ENCODE peak calls at places on chromosomes 13 and 19, in eight cellular contexts. X is cardiac fibroblast, C is ascending aorta, B is PC-3, E is GM23338, Q is fibroblast of mammary gland, W is testis, A is HL-60. Z is an unnamed sample.

GRCh38 chr19:47402504-47402903 is 16.8 kb downstream of the MEIS3 start:
- DNase-seq in C (no peak), A (no peak), W (no peak), E (no peak), Q (no peak), X (no peak), B (no peak), Z (no peak)

GRCh38 chr13:114102521-114103288 is 29.7 kb downstream of the RASA3 start:
- DNase-seq in X (no peak), Q (no peak), C (no peak), B (no peak), W (no peak), A (no peak), E (no peak), Z (no peak)

GRCh38 chr13:49220035-49220855 is at the start of gene MLNR:
- DNase-seq in Q (peak), X (peak), B (no peak), W (peak), C (no peak), E (peak), A (no peak), Z (no peak)

GRCh38 chr13:24612726-24613125 is 67.5 kb upstream of the ATP12A start:
- DNase-seq in B (no peak), C (no peak), X (no peak), E (no peak), Q (no peak), W (no peak), A (no peak), Z (no peak)

GRCh38 chr19:50423279-50424113 is 4.8 kb downstream of the SPIB start:
- DNase-seq in B (no peak), X (no peak), E (no peak), Q (no peak), W (no peak), A (no peak), C (no peak), Z (no peak)

GRCh38 chr13:103157034-103157433 is 90.8 kb upstream of the SLC10A2 start:
- DNase-seq in E (no peak), C (no peak), Q (no peak), B (peak), W (no peak), X (no peak), A (no peak), Z (no peak)

GRCh38 chr13:74062933-74063332 is 71.3 kb downstream of the KLF12 start:
- DNase-seq in Q (peak), A (no peak), C (peak), E (no peak), B (no peak), W (peak), X (peak), Z (peak)

GRCh38 chr13:27644302-27644701 is 22.6 kb downstream of the POLR1D start:
- DNase-seq in W (no peak), E (no peak), X (peak), A (no peak), Q (peak), C (no peak), B (peak), Z (no peak)

GRCh38 chr13:39406688-39407087 is 196.3 kb downstream of the LHFPL6 start:
- DNase-seq in E (peak), X (no peak), Q (no peak), W (no peak), B (peak), C (no peak), A (no peak), Z (peak)

GRCh38 chr19:41232686-41233085 is 13.7 kb downstream of the AXL start:
- DNase-seq in X (no peak), C (no peak), Q (no peak), W (no peak), B (no peak), E (no peak), A (no peak), Z (no peak)

GRCh38 chr19:30161770-30162169 is 210.4 kb upstream of the ZNF536 start:
- DNase-seq in Q (no peak), C (no peak), X (no peak), E (no peak), B (no peak), W (no peak), A (no peak), Z (no peak)

GRCh38 chr19:38544569-38545315 is 73.0 kb downstream of the MAP4K1 start:
- DNase-seq in W (no peak), X (no peak), B (no peak), A (no peak), E (peak), C (no peak), Q (no peak), Z (no peak)

GRCh38 chr19:2475702-2476450 is at the start of gene GADD45B:
- DNase-seq in A (peak), W (peak), Q (peak), X (peak), C (peak), B (peak), E (peak), Z (peak)

GRCh38 chr13:113404723-113405471 is 41.0 kb upstream of the GRTP1 start:
- DNase-seq in B (no peak), X (no peak), A (no peak), E (no peak), Q (no peak), W (no peak), C (no peak), Z (no peak)

GRCh38 chr19:23526302-23526701 is 131.0 kb upstream of the ZNF91 start:
- DNase-seq in A (no peak), B (peak), Q (no peak), X (no peak), C (no peak), W (no peak), E (no peak), Z (no peak)

GRCh38 chr13:67549331-67549730 is 319.2 kb upstream of the PCDH9 start:
- DNase-seq in E (no peak), X (peak), W (no peak), C (no peak), B (peak), Q (peak), A (no peak), Z (no peak)

GRCh38 chr19:43132696-43133095 is 50.2 kb upstream of the PSG2 start:
- DNase-seq in X (no peak), Q (peak), B (peak), A (no peak), E (no peak), W (no peak), C (no peak), Z (no peak)

GRCh38 chr19:35869327-35870123 is 1.2 kb downstream of the APLP1 start:
- DNase-seq in W (peak), A (peak), E (peak), C (peak), Q (peak), B (peak), X (peak), Z (peak)

GRCh38 chr19:22882797-22883196 is 50.7 kb downstream of the ZNF723 start:
- DNase-seq in A (peak), C (no peak), E (peak), Q (peak), W (no peak), B (peak), X (peak), Z (no peak)

GRCh38 chr13:24035411-24035810 is 125.1 kb upstream of the SPATA13 start:
- DNase-seq in Q (no peak), W (no peak), A (no peak), C (no peak), E (no peak), X (no peak), B (peak), Z (no peak)

GRCh38 chr19:5624154-5624663 is 1.3 kb downstream of the SAFB start:
- DNase-seq in B (peak), E (peak), X (peak), A (no peak), W (peak), C (no peak), Q (peak), Z (no peak)

GRCh38 chr13:73364706-73365105 is 305.9 kb downstream of the KLF5 start:
- DNase-seq in C (no peak), B (no peak), E (no peak), A (no peak), Q (no peak), X (no peak), W (no peak), Z (no peak)

GRCh38 chr19:3975144-3975543 is 4.2 kb upstream of the DAPK3 start:
- DNase-seq in X (no peak), C (no peak), A (peak), B (no peak), Q (no peak), E (no peak), W (no peak), Z (no peak)

GRCh38 chr19:50002386-50002960 is 22.7 kb downstream of the VRK3 start:
- DNase-seq in Q (no peak), B (no peak), C (no peak), X (no peak), W (peak), A (no peak), E (no peak), Z (no peak)

GRCh38 chr13:51370116-51370515 is 30.6 kb downstream of the SERPINE3 start:
- DNase-seq in X (peak), A (peak), Q (peak), E (no peak), W (no peak), C (no peak), B (no peak), Z (no peak)

GRCh38 chr13:46195017-46195416 is 13.0 kb upstream of the LCP1 start:
- DNase-seq in Q (no peak), E (no peak), A (no peak), B (no peak), X (no peak), W (no peak), C (no peak), Z (no peak)

GRCh38 chr19:32662186-32662585 is 12.8 kb downstream of the ANKRD27 start:
- DNase-seq in X (peak), W (no peak), E (no peak), Q (peak), C (no peak), B (no peak), A (no peak), Z (no peak)

GRCh38 chr19:19670070-19670551 is 1.5 kb downstream of the ZNF101 start:
- DNase-seq in X (no peak), B (no peak), A (no peak), W (peak), Q (no peak), E (peak), C (no peak), Z (no peak)

GRCh38 chr13:46893820-46894533 is 2.9 kb downstream of the HTR2A start:
- DNase-seq in E (peak), Q (peak), X (peak), C (no peak), W (peak), B (peak), A (peak), Z (no peak)

GRCh38 chr13:77222000-77222690 is 104.7 kb downstream of the MYCBP2 start:
- DNase-seq in E (no peak), B (no peak), Q (no peak), A (peak), C (no peak), X (no peak), W (no peak), Z (no peak)

GRCh38 chr13:48078251-48078656 is 16.6 kb downstream of the MED4 start:
- DNase-seq in E (peak), W (no peak), B (peak), X (peak), C (no peak), Q (no peak), A (no peak), Z (peak)

GRCh38 chr19:6263306-6264076 is 16.3 kb downstream of the MLLT1 start:
- DNase-seq in C (no peak), X (no peak), Q (no peak), A (no peak), E (no peak), B (no peak), W (no peak), Z (no peak)

GRCh38 chr19:3457531-3458228 is 22.6 kb downstream of the SMIM24 start:
- DNase-seq in B (no peak), W (no peak), E (peak), C (peak), A (no peak), Q (no peak), X (peak), Z (no peak)

GRCh38 chr13:33123066-33123940 is 107.1 kb downstream of the KL start:
- DNase-seq in C (peak), E (peak), A (peak), W (peak), Q (no peak), X (peak), B (no peak), Z (no peak)

GRCh38 chr19:48975947-48976847 is 11.1 kb downstream of the FTL start:
- DNase-seq in A (no peak), E (peak), W (peak), X (no peak), B (no peak), C (no peak), Q (peak), Z (no peak)

GRCh38 chr19:30153326-30154210 is 211.5 kb downstream of the URI1 start:
- DNase-seq in A (no peak), B (no peak), W (no peak), X (no peak), E (no peak), C (no peak), Q (no peak), Z (peak)

GRCh38 chr19:4136680-4137088 is 12.8 kb upstream of the MAP2K2 start:
- DNase-seq in W (no peak), A (no peak), X (no peak), C (no peak), E (no peak), Q (no peak), B (no peak), Z (no peak)

GRCh38 chr19:18386543-18387251 is 739 bp downstream of the GDF15 start:
- DNase-seq in A (no peak), C (no peak), E (no peak), X (peak), W (no peak), B (no peak), Q (no peak), Z (no peak)
- H3K4me3 ChIP-seq in A (no peak), C (peak), E (peak), X (peak), W (no peak), B (peak), Q (peak), Z (peak)

GRCh38 chr13:68697551-68697950 is 1410.1 kb upstream of the ATXN8OS start:
- DNase-seq in Q (no peak), B (no peak), A (no peak), C (no peak), W (no peak), X (no peak), E (no peak), Z (no peak)
- TF ChIP-seq CTCF in Q (no peak), B (no peak), A (no peak), C (no peak), W (no peak), X (no peak), E (no peak), Z (no peak)

GRCh38 chr19:45643927-45644771 is 5.0 kb upstream of the EML2 start:
- DNase-seq in X (no peak), C (no peak), E (no peak), B (no peak), W (no peak), Q (no peak), A (no peak), Z (no peak)
- H3K4me3 ChIP-seq in X (no peak), C (no peak), E (peak), B (peak), W (no peak), Q (no peak), A (no peak), Z (peak)

GRCh38 chr13:93320942-93321341 is 94.3 kb downstream of the GPC6 start:
- DNase-seq in X (peak), W (no peak), Q (peak), C (no peak), E (no peak), B (no peak), A (no peak), Z (no peak)
- TF ChIP-seq CTCF in X (no peak), W (no peak), Q (no peak), C (no peak), E (no peak), B (no peak), A (no peak), Z (no peak)

GRCh38 chr19:704447-704741 is 4.3 kb upstream of the PALM start:
- DNase-seq in B (no peak), W (no peak), E (no peak), Q (no peak), C (no peak), X (no peak), A (no peak), Z (no peak)
- H3K4me3 ChIP-seq in B (no peak), W (no peak), E (peak), Q (no peak), C (no peak), X (no peak), A (peak), Z (no peak)

DNA sequence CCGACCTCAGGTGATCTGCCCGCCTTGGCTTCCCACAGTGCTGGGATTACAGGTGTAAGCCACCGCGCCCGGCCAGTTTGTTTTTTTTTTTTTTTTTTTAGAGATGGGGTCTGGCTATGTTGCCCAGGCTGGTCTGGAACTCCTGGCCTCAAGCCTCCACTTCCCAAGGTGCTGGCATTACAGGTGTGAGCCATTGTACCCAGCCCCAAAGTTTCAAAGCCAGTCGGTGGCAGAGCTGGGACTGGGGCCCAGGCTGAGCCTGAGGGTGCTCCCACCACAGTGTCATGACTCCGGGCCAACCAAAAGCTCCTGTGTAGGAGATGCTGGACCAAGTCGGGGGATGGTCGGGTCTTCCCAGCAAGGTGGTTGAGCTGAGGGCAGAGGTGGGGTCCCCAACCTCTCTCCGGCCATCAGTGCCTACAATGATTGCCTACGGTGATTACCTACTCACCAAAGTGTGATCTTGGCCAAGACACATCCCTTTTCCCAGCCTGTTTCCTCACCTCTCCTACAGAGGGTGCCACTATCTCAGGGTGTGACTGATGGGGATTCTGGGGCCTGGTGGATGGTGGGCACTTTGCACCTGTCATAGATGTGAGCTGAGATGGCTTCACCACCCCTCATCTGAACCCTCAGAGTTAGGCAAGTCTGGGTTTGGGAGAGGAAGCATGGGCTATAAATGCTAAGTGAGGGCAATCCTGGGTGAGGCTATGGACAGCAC is 5.9 kb upstream of the SAMD1 start:
- DNase-seq in C (no peak), Q (no peak), B (no peak), A (no peak), E (peak), W (no peak), X (no peak), Z (no peak)
- TF ChIP-seq CTCF in C (no peak), Q (peak), B (peak), A (no peak), E (peak), W (no peak), X (no peak), Z (no peak)

GRCh38 chr19:56476093-56476492 is 1.1 kb downstream of the ZNF667 start:
- DNase-seq in B (no peak), E (no peak), W (no peak), Q (no peak), A (no peak), X (no peak), C (no peak), Z (no peak)
- H3K4me3 ChIP-seq in B (peak), E (peak), W (no peak), Q (no peak), A (no peak), X (peak), C (peak), Z (no peak)

GRCh38 chr13:25920277-25920676 is 131.5 kb downstream of the SHISA2 start:
- DNase-seq in C (no peak), Q (no peak), E (no peak), B (no peak), A (peak), W (no peak), X (no peak), Z (no peak)

GRCh38 chr13:25920931-25921330 is 130.9 kb downstream of the SHISA2 start:
- DNase-seq in A (no peak), Q (no peak), E (no peak), W (no peak), C (no peak), X (no peak), B (no peak), Z (no peak)

GRCh38 chr13:25923217-25924085 is 128.4 kb downstream of the SHISA2 start:
- DNase-seq in A (peak), W (no peak), Q (no peak), E (no peak), C (no peak), X (peak), B (no peak), Z (no peak)

GRCh38 chr13:25927363-25927762 is 124.5 kb downstream of the SHISA2 start:
- DNase-seq in E (no peak), C (no peak), W (no peak), A (no peak), B (no peak), Q (no peak), X (no peak), Z (no peak)

DNA sequence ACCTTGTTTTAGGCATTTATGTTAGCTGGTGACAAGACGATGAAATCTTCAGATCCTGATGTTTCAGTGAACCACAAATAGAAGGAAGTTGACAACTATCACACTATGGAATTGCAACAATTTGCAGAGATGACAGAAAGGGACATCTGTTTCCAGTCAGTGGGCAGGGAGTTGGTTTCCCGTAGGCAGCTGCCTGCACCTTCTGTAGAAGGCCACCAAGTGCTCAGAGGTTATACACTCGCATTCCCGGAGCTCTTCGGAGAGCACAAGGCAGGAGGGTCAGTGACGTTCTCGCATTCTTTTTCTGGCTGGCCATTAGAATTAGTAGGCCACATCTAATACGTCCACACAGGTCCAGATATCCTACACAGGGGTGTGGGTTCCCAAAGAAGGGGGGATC is 129.4 kb downstream of the SHISA2 start:
- DNase-seq in W (no peak), A (peak), B (no peak), E (peak), X (no peak), C (no peak), Q (no peak), Z (no peak)
- TF ChIP-seq CTCF in W (no peak), A (no peak), B (no peak), E (no peak), X (no peak), C (no peak), Q (no peak), Z (no peak)

GRCh38 chr13:22926176-22927007 is 254.4 kb upstream of the SGCG start:
- DNase-seq in Q (peak), E (peak), B (no peak), W (peak), C (no peak), A (no peak), X (peak), Z (no peak)
- H3K4me3 ChIP-seq in Q (peak), E (peak), B (no peak), W (peak), C (peak), A (peak), X (no peak), Z (peak)

Z was measured in GM12864.